ENCODE peak calls at places on chromosomes 1 and 21, in nine cellular contexts. H is right atrium auricular region; X is hepatic stellate cell; Y is activated naive CD4-positive, alpha-beta T cell; D is endodermal cell; N is foreskin fibroblast; P is iPS-NIHi11; V is M059J; U is WTC11. B is an unnamed sample.

GRCh38 chr1:93908394-93909145 is 660 bp downstream of the GCLM start:
- DNase-seq in H (no peak), X (peak), Y (peak), D (peak), N (peak), P (peak), V (peak), U (peak), B (peak)

GRCh38 chr1:113042336-113043143 is 30.5 kb upstream of the LRIG2 start:
- DNase-seq in H (peak), X (peak), Y (no peak), D (peak), N (peak), P (peak), V (peak), U (peak), B (peak)

GRCh38 chr1:12386130-12386529 is 156.3 kb downstream of the VPS13D start:
- DNase-seq in H (no peak), X (no peak), Y (no peak), D (no peak), N (no peak), P (peak), V (peak), U (no peak), B (no peak)

GRCh38 chr1:180571060-180571831 is 12.5 kb downstream of the OVAAL start:
- DNase-seq in H (no peak), X (no peak), Y (no peak), D (no peak), N (peak), P (no peak), V (peak), U (no peak), B (no peak)

GRCh38 chr1:115330480-115331013 is 7.5 kb downstream of the NGF start:
- DNase-seq in H (no peak), X (peak), Y (no peak), D (no peak), N (peak), P (no peak), V (peak), U (no peak), B (no peak)

GRCh38 chr1:24849653-24850295 is 80.3 kb downstream of the RUNX3 start:
- DNase-seq in H (peak), X (no peak), Y (peak), D (peak), N (peak), P (peak), V (peak), U (no peak), B (peak)

GRCh38 chr1:6870571-6870970 is 85.3 kb downstream of the CAMTA1 start:
- DNase-seq in H (no peak), X (no peak), Y (no peak), D (no peak), N (peak), P (no peak), V (peak), U (no peak), B (no peak)

GRCh38 chr1:219189021-219189824 is 15.5 kb downstream of the LYPLAL1 start:
- DNase-seq in H (no peak), X (no peak), Y (no peak), D (no peak), N (peak), P (no peak), V (peak), U (no peak), B (no peak)

GRCh38 chr21:35475006-35475405 is 425.9 kb upstream of the RUNX1 start:
- DNase-seq in H (no peak), X (no peak), Y (no peak), D (no peak), N (peak), P (no peak), V (no peak), U (no peak), B (no peak)

GRCh38 chr1:68121536-68121935 is 71.1 kb upstream of the DIRAS3 start:
- DNase-seq in H (no peak), X (peak), Y (no peak), D (peak), N (peak), P (no peak), V (peak), U (no peak), B (no peak)

GRCh38 chr21:16983425-16983824 is 529.4 kb upstream of the CXADR start:
- DNase-seq in H (no peak), X (no peak), Y (no peak), D (no peak), N (no peak), P (no peak), V (no peak), U (no peak), B (no peak)

GRCh38 chr1:109864063-109864822 is 46.4 kb upstream of the CSF1 start:
- DNase-seq in H (no peak), X (no peak), Y (no peak), D (no peak), N (peak), P (no peak), V (peak), U (no peak), B (no peak)

GRCh38 chr1:162587347-162587746 is 25.8 kb downstream of the UAP1 start:
- DNase-seq in H (no peak), X (no peak), Y (no peak), D (no peak), N (no peak), P (peak), V (no peak), U (no peak), B (no peak)

GRCh38 chr1:198929961-198930599 is 291.2 kb downstream of the PTPRC start:
- DNase-seq in H (no peak), X (no peak), Y (no peak), D (no peak), N (peak), P (no peak), V (peak), U (no peak), B (no peak)

GRCh38 chr1:20124451-20125057 is 5.2 kb upstream of the PLA2G2D start:
- DNase-seq in H (peak), X (no peak), Y (no peak), D (no peak), N (peak), P (no peak), V (peak), U (no peak), B (no peak)

GRCh38 chr1:153985984-153986761 is at the start of gene RAB13:
- DNase-seq in H (peak), X (peak), Y (no peak), D (peak), N (peak), P (peak), V (peak), U (peak), B (peak)

GRCh38 chr1:89974701-89975470 is 20.0 kb upstream of the ZNF326 start:
- DNase-seq in H (no peak), X (no peak), Y (no peak), D (no peak), N (peak), P (no peak), V (peak), U (no peak), B (no peak)

GRCh38 chr1:187313115-187313514 is 484.4 kb downstream of the PLA2G4A start:
- DNase-seq in H (no peak), X (no peak), Y (no peak), D (no peak), N (no peak), P (no peak), V (peak), U (no peak), B (no peak)